ENCODE peak calls at places on chromosomes 16 and 17, in six cellular contexts. K is BE2C, I is tibial artery, A is stomach, J is neuronal stem cell, T is Peyer's patch. O is an unnamed sample.
A peak's percentile ranks its signal among the peaks of the same experiment; 100 is the strongest.

GRCh38 chr17:12422632-12423031 is 243.1 kb upstream of the MYOCD start:
- DNase-seq in K (no peak), I (no peak), A (peak; percentile 73), J (no peak), T (no peak), O (no peak)

GRCh38 chr17:153851-154250 is 16.5 kb downstream of the SCGB1C2 start:
- DNase-seq in K (no peak), I (no peak), A (no peak), J (no peak), T (no peak), O (no peak)

GRCh38 chr16:67883146-67883871 is 1.4 kb upstream of the NRN1L start:
- DNase-seq in K (no peak), I (no peak), A (no peak), J (no peak), T (peak; percentile 75), O (no peak)

GRCh38 chr17:50297407-50297865 is 23.2 kb downstream of the TMEM92 start:
- DNase-seq in K (peak; percentile 82), I (peak; percentile 77), A (peak; percentile 89), J (peak; percentile 63), T (peak; percentile 90), O (peak; percentile 85)

GRCh38 chr16:83458612-83459011 is 349.2 kb upstream of the HSBP1 start:
- DNase-seq in K (no peak), I (no peak), A (no peak), J (no peak), T (no peak), O (no peak)

GRCh38 chr17:4833941-4834501 is 881 bp downstream of the MINK1 start:
- DNase-seq in K (no peak), I (peak; percentile 32), A (no peak), J (no peak), T (peak; percentile 56), O (no peak)

GRCh38 chr17:66379539-66379938 is 77.1 kb downstream of the PRKCA start:
- DNase-seq in K (no peak), I (no peak), A (no peak), J (no peak), T (no peak), O (no peak)

GRCh38 chr17:180380-181212 is 854 bp downstream of the DOC2B start:
- DNase-seq in K (no peak), I (no peak), A (no peak), J (peak; percentile 36), T (no peak), O (no peak)

GRCh38 chr17:39920218-39921210 is 2.1 kb upstream of the GSDMB start:
- DNase-seq in K (peak; percentile 23), I (no peak), A (no peak), J (no peak), T (no peak), O (no peak)
- H3K4me1 ChIP-seq in K (peaks cover 12% of the 10 kb centered on the region), I (peaks cover 17% of the 10 kb centered on the region), A (peaks cover 24% of the 10 kb centered on the region), J (no peaks in the 10 kb centered on the region), T (no peaks in the 10 kb centered on the region), O (peaks cover 6% of the 10 kb centered on the region)

GRCh38 chr16:31767267-31767666 is 106.3 kb upstream of the ZNF267 start:
- DNase-seq in K (no peak), I (no peak), A (no peak), J (no peak), T (no peak), O (no peak)
- H3K9me3 ChIP-seq in K (no peaks in the 10 kb centered on the region), I (peaks cover 87% of the 10 kb centered on the region), A (peaks cover 100% of the 10 kb centered on the region), J (peaks cover 61% of the 10 kb centered on the region), T (peaks cover 80% of the 10 kb centered on the region), O (peaks cover 86% of the 10 kb centered on the region)

GRCh38 chr16:29987371-29988085 is 7.9 kb downstream of the HIRIP3 start:
- DNase-seq in K (no peak), I (no peak), A (no peak), J (no peak), T (no peak), O (no peak)

GRCh38 chr16:29985271-29985811 is 10.1 kb downstream of the HIRIP3 start:
- DNase-seq in K (no peak), I (no peak), A (no peak), J (no peak), T (no peak), O (no peak)

GRCh38 chr16:29986931-29987330 is 8.5 kb downstream of the HIRIP3 start:
- DNase-seq in K (no peak), I (no peak), A (no peak), J (no peak), T (no peak), O (no peak)

GRCh38 chr16:29984764-29985147 is 10.7 kb downstream of the HIRIP3 start:
- DNase-seq in K (no peak), I (no peak), A (no peak), J (no peak), T (no peak), O (no peak)

GRCh38 chr16:29986231-29986630 is 9.2 kb downstream of the HIRIP3 start:
- DNase-seq in K (no peak), I (no peak), A (no peak), J (no peak), T (no peak), O (no peak)
- H3K4me1 ChIP-seq in K (no peaks in the 10 kb centered on the region), I (no peaks in the 10 kb centered on the region), A (no peaks in the 10 kb centered on the region), J (no peaks in the 10 kb centered on the region), T (no peaks in the 10 kb centered on the region), O (no peaks in the 10 kb centered on the region)

GRCh38 chr16:88284101-88284500 is 98.7 kb upstream of the ZNF469 start:
- DNase-seq in K (no peak), I (no peak), A (no peak), J (no peak), T (no peak), O (no peak)
- H3K9me3 ChIP-seq in K (peaks cover 12% of the 10 kb centered on the region), I (peaks cover 13% of the 10 kb centered on the region), A (peaks cover 18% of the 10 kb centered on the region), J (peaks cover 27% of the 10 kb centered on the region), T (peaks cover 6% of the 10 kb centered on the region), O (peaks cover 11% of the 10 kb centered on the region)